ENCODE peak calls at places on chromosomes 12 and 14, in four cellular contexts. Z, J, B and C are unnamed samples.

GRCh38 chr12:5073054-5073453 is 29.4 kb downstream of the KCNA5 start:
- DNase-seq in Z (no peak), J (no peak), B (no peak), C (no peak)

GRCh38 chr14:99213101-99213500 is 58.9 kb downstream of the BCL11B start:
- DNase-seq in Z (no peak), J (no peak), B (no peak), C (no peak)

GRCh38 chr14:75805646-75806045 is 144.6 kb downstream of the TTLL5 start:
- DNase-seq in Z (no peak), J (no peak), B (no peak), C (no peak)

GRCh38 chr14:66509874-66510273 is 1.9 kb downstream of the GPHN start:
- DNase-seq in Z (no peak), J (no peak), B (no peak), C (no peak)

GRCh38 chr14:70663707-70664179 is 22.0 kb downstream of the TTC9 start:
- DNase-seq in Z (peak; percentile 28), J (peak; percentile 13), B (no peak), C (no peak)

GRCh38 chr14:61460853-61461611 is 139.7 kb downstream of the PRKCH start:
- DNase-seq in Z (no peak), J (no peak), B (no peak), C (no peak)

GRCh38 chr12:88227871-88228270 is 85.8 kb downstream of the TMTC3 start:
- DNase-seq in Z (no peak), J (no peak), B (no peak), C (no peak)

GRCh38 chr14:78989246-78989645 is 819.1 kb downstream of the NRXN3 start:
- DNase-seq in Z (no peak), J (no peak), B (no peak), C (no peak)

GRCh38 chr12:76976777-76977465 is 88.4 kb downstream of the E2F7 start:
- DNase-seq in Z (no peak), J (peak; percentile 12), B (no peak), C (no peak)

GRCh38 chr12:6182279-6182898 is 17.8 kb upstream of the CD9 start:
- DNase-seq in Z (no peak), J (peak; percentile 91), B (peak; percentile 55), C (peak; percentile 78)